ENCODE peak calls at places on chromosomes 1 and 21, in eight cellular contexts. H is Panc1, N is IMR-90, P is cardiac muscle cell, R is MM.1S, K is adrenal gland, J is breast epithelium, U is A673. W is an unnamed sample.

GRCh38 chr1:51912881-51913280 is 34.4 kb upstream of the NRDC start:
- DNase-seq in H (no peak), N (no peak), P (no peak), R (no peak), K (no peak), J (no peak), U (peak; percentile 90), W (no peak)

GRCh38 chr21:41947596-41948403 is 6.0 kb downstream of the C2CD2 start:
- DNase-seq in H (no peak), N (peak; percentile 43), P (no peak), R (no peak), K (peak; percentile 93), J (no peak), U (no peak), W (no peak)

GRCh38 chr1:109134423-109134822 is 20.5 kb downstream of the ELAPOR1 start:
- DNase-seq in H (no peak), N (no peak), P (no peak), R (peak; percentile 55), K (no peak), J (no peak), U (no peak), W (peak; percentile 78)

GRCh38 chr21:45022736-45023135 is 51.6 kb upstream of the ADARB1 start:
- DNase-seq in H (no peak), N (no peak), P (no peak), R (no peak), K (no peak), J (no peak), U (no peak), W (no peak)

GRCh38 chr1:5651964-5652751 is 340.1 kb downstream of the NPHP4 start:
- DNase-seq in H (no peak), N (no peak), P (no peak), R (no peak), K (peak; percentile 34), J (peak; percentile 46), U (no peak), W (no peak)

GRCh38 chr1:94395748-94396309 is 22.4 kb upstream of the ABCD3 start:
- DNase-seq in H (no peak), N (no peak), P (no peak), R (no peak), K (no peak), J (no peak), U (no peak), W (no peak)

GRCh38 chr1:200767326-200767725 is 28.6 kb downstream of the CAMSAP2 start:
- DNase-seq in H (no peak), N (peak; percentile 51), P (no peak), R (no peak), K (no peak), J (no peak), U (no peak), W (no peak)

GRCh38 chr1:116115476-116115875 is 4.3 kb downstream of the MAB21L3 start:
- DNase-seq in H (no peak), N (peak; percentile 75), P (no peak), R (no peak), K (no peak), J (no peak), U (peak; percentile 83), W (no peak)

GRCh38 chr1:76547916-76548315 is 319.4 kb upstream of the ST6GALNAC5 start:
- DNase-seq in H (no peak), N (no peak), P (no peak), R (no peak), K (no peak), J (no peak), U (no peak), W (peak; percentile 51)

GRCh38 chr1:113137563-113137962 is 64.6 kb downstream of the LRIG2 start:
- DNase-seq in H (no peak), N (no peak), P (no peak), R (no peak), K (no peak), J (no peak), U (no peak), W (no peak)

DNA sequence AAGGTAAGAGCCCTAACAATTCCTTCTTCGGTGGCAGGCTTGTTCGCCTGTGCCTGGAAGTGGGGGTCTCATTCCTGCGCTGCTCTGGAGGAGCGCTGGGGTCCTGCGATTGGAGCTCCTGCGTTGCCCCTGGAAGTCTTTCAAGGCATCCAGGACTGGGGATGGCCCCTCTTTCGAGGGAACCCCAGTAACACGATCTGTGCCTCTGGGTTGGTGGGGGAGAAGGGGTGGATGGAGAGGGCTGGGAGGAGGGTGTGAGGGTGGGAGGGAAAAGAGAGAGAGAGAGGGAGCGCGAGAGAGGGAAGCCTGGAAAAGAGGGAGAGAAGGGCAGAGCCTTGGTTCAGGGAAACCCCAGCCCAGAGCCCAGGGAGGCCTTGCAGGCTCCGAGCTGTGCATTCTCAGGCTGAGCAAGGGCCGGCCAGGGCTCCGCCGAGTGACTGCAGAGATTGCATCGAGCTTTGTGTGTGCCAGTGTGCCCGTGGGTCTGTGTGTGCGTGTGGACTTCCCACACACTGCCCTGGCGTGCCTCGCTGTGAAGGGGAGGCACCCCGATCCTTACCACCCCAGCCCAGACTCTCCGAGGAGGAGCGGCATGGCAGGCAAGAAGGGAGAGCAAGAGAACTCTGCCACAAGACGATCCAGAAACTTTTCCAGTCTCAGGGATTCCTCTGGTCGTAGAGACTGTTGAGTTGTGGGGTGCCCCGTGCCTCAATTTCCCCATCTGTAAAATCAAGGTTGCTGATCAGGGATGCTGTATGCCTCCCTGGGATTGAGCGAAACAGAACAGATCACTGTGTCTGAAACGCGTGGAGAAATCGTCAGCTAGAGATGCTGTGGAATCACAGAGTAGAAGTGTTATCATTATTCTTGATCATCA is 609 bp downstream of the BCL9 start:
- DNase-seq in H (no peak), N (peak; percentile 39), P (peak; percentile 67), R (peak; percentile 34), K (peak; percentile 68), J (no peak), U (peak; percentile 68), W (peak; percentile 63)
- H3K4me1 ChIP-seq in H (peaks cover 31% of the 10 kb centered on the region), N (peaks cover 13% of the 10 kb centered on the region), P (peaks cover 48% of the 10 kb centered on the region), R (peaks cover 32% of the 10 kb centered on the region), K (peaks cover 47% of the 10 kb centered on the region), J (no peaks in the 10 kb centered on the region), U (peaks cover 25% of the 10 kb centered on the region), W (peaks cover 33% of the 10 kb centered on the region)

GRCh38 chr1:21313146-21313885 is 23.1 kb upstream of the ECE1 start:
- DNase-seq in H (no peak), N (peak; percentile 88), P (no peak), R (no peak), K (no peak), J (no peak), U (no peak), W (no peak)
- H3K4me3 ChIP-seq in H (no peak overlapping the region), N (no peak overlapping the region), P (no peak overlapping the region), R (no peak overlapping the region), K (no peak overlapping the region), J (no peak overlapping the region), U (no peak overlapping the region), W (no peak overlapping the region)

GRCh38 chr1:246647113-246647512 is 77.1 kb upstream of the SCCPDH start:
- DNase-seq in H (no peak), N (peak; percentile 71), P (peak; percentile 76), R (no peak), K (no peak), J (no peak), U (peak; percentile 94), W (peak; percentile 41)
- TF ChIP-seq CTCF in H (peak; percentile 67), N (peak; percentile 57), P (peak; percentile 77), R (no peak), K (no peak), J (no peak), U (peak; percentile 89), W (peak; percentile 18)

GRCh38 chr1:207902566-207902965 is 8.4 kb downstream of the CD34 start:
- DNase-seq in H (no peak), N (no peak), P (no peak), R (no peak), K (no peak), J (no peak), U (no peak), W (no peak)
- H3K4me1 ChIP-seq in H (no peaks in the 10 kb centered on the region), N (no peaks in the 10 kb centered on the region), P (no peaks in the 10 kb centered on the region), R (no peaks in the 10 kb centered on the region), K (no peaks in the 10 kb centered on the region), J (no peaks in the 10 kb centered on the region), U (no peaks in the 10 kb centered on the region), W (no peaks in the 10 kb centered on the region)

GRCh38 chr1:107830546-107830945 is 134.4 kb downstream of the VAV3 start:
- DNase-seq in H (no peak), N (no peak), P (no peak), R (no peak), K (no peak), J (no peak), U (no peak), W (no peak)

GRCh38 chr1:107830075-107830474 is 134.9 kb downstream of the VAV3 start:
- DNase-seq in H (no peak), N (no peak), P (no peak), R (no peak), K (no peak), J (no peak), U (no peak), W (no peak)

GRCh38 chr1:107831921-107832320 is 133.1 kb downstream of the VAV3 start:
- DNase-seq in H (no peak), N (no peak), P (no peak), R (no peak), K (no peak), J (no peak), U (no peak), W (no peak)

GRCh38 chr1:107835151-107835670 is 129.8 kb downstream of the VAV3 start:
- DNase-seq in H (no peak), N (no peak), P (no peak), R (no peak), K (no peak), J (no peak), U (no peak), W (no peak)

GRCh38 chr1:107829083-107829771 is 135.8 kb downstream of the VAV3 start:
- DNase-seq in H (no peak), N (no peak), P (no peak), R (peak; percentile 67), K (no peak), J (no peak), U (peak; percentile 54), W (no peak)
- H3K4me3 ChIP-seq in H (no peak overlapping the region), N (no peak overlapping the region), P (no peak overlapping the region), R (peak overlapping the region; percentile 22), K (no peak overlapping the region), J (no peak overlapping the region), U (no peak overlapping the region), W (no peak overlapping the region)

DNA sequence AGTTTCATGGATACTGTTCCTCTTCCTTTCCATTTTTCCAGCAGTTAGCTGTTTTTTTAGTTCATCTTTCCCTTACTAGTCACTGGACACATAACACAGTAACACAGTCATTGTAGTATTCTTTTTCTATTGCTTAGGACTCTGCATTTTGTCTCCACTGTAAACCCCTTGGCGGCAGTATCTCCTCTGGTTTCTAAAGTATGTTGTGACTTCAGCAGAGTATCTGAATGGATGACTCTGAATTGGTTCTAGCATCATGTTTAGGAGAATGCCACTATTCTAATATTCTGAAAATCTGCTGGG is 2.2 kb downstream of the CDC7 start:
- DNase-seq in H (no peak), N (peak; percentile 74), P (no peak), R (no peak), K (no peak), J (no peak), U (peak; percentile 36), W (no peak)
- TF ChIP-seq CTCF in H (peak; percentile 35), N (peak; percentile 45), P (peak; percentile 39), R (no peak), K (no peak), J (no peak), U (peak; percentile 36), W (no peak)